ENCODE peak calls at places on chromosomes 16 and 17, in nine cellular contexts. One of them, this sample, is unnamed.

GRCh38 chr17:7184091-7184488 is 4.9 kb upstream of the ASGR1 start:
- DNase-seq in H9: no peak
- DNase-seq in progenitor cell of endocrine pancreas: no peak
- DNase-seq in GM20000: no peak
- DNase-seq in tibial artery: no peak
- DNase-seq in lung: peak; percentile 67
- DNase-seq in AG09319: no peak
- DNase-seq in AG04450: no peak
- DNase-seq in neural crest cell: no peak
- DNase-seq in this sample: no peak

GRCh38 chr17:48134912-48135480 is 27.4 kb downstream of the SNX11 start:
- DNase-seq in AG09319: no peak
- DNase-seq in H9: peak; percentile 56
- DNase-seq in lung: no peak
- DNase-seq in AG04450: no peak
- DNase-seq in neural crest cell: no peak
- DNase-seq in progenitor cell of endocrine pancreas: no peak
- DNase-seq in GM20000: peak; percentile 27
- DNase-seq in tibial artery: no peak
- DNase-seq in this sample: no peak

GRCh38 chr16:85812811-85813700 is 13.6 kb downstream of the COX4I1 start:
- DNase-seq in AG09319: no peak
- DNase-seq in neural crest cell: no peak
- DNase-seq in AG04450: no peak
- DNase-seq in H9: no peak
- DNase-seq in GM20000: no peak
- DNase-seq in tibial artery: peak; percentile 53
- DNase-seq in lung: no peak
- DNase-seq in progenitor cell of endocrine pancreas: no peak
- DNase-seq in this sample: no peak

GRCh38 chr17:18025596-18026407 is 13.2 kb downstream of the ATPAF2 start:
- DNase-seq in AG09319: no peak
- DNase-seq in AG04450: no peak
- DNase-seq in lung: no peak
- DNase-seq in H9: no peak
- DNase-seq in tibial artery: peak; percentile 17
- DNase-seq in GM20000: peak; percentile 74
- DNase-seq in neural crest cell: no peak
- DNase-seq in progenitor cell of endocrine pancreas: no peak
- DNase-seq in this sample: no peak

GRCh38 chr16:12405083-12405482 is 398.6 kb downstream of the CPPED1 start:
- DNase-seq in GM20000: peak; percentile 24
- DNase-seq in lung: no peak
- DNase-seq in tibial artery: no peak
- DNase-seq in neural crest cell: no peak
- DNase-seq in H9: no peak
- DNase-seq in AG04450: no peak
- DNase-seq in progenitor cell of endocrine pancreas: no peak
- DNase-seq in AG09319: no peak
- DNase-seq in this sample: peak; percentile 20

GRCh38 chr16:30354423-30355143 is 525 bp downstream of the CD2BP2 start:
- DNase-seq in lung: no peak
- DNase-seq in H9: no peak
- DNase-seq in GM20000: no peak
- DNase-seq in AG04450: no peak
- DNase-seq in AG09319: no peak
- DNase-seq in progenitor cell of endocrine pancreas: no peak
- DNase-seq in neural crest cell: no peak
- DNase-seq in tibial artery: peak; percentile 72
- DNase-seq in this sample: no peak

GRCh38 chr17:15649861-15650391 is 30.4 kb upstream of the FBXW10B start:
- DNase-seq in neural crest cell: no peak
- DNase-seq in progenitor cell of endocrine pancreas: no peak
- DNase-seq in tibial artery: peak; percentile 73
- DNase-seq in lung: peak; percentile 52
- DNase-seq in AG04450: no peak
- DNase-seq in AG09319: peak; percentile 23
- DNase-seq in H9: no peak
- DNase-seq in GM20000: no peak
- DNase-seq in this sample: no peak

GRCh38 chr16:2024026-2024425 is 2.7 kb upstream of the NHERF2 start:
- DNase-seq in AG04450: no peak
- DNase-seq in neural crest cell: no peak
- DNase-seq in GM20000: no peak
- DNase-seq in H9: no peak
- DNase-seq in progenitor cell of endocrine pancreas: no peak
- DNase-seq in AG09319: no peak
- DNase-seq in lung: no peak
- DNase-seq in tibial artery: no peak
- DNase-seq in this sample: no peak

GRCh38 chr16:89917773-89918452 is 749 bp upstream of the MC1R start:
- DNase-seq in AG04450: no peak
- DNase-seq in H9: peak; percentile 77
- DNase-seq in progenitor cell of endocrine pancreas: peak; percentile 23
- DNase-seq in GM20000: peak; percentile 90
- DNase-seq in AG09319: peak; percentile 51
- DNase-seq in neural crest cell: peak; percentile 53
- DNase-seq in lung: peak; percentile 74
- DNase-seq in tibial artery: peak; percentile 80
- DNase-seq in this sample: peak; percentile 90

GRCh38 chr16:84982434-84982833 is 28.9 kb downstream of the ZDHHC7 start:
- DNase-seq in GM20000: no peak
- DNase-seq in AG04450: no peak
- DNase-seq in lung: no peak
- DNase-seq in progenitor cell of endocrine pancreas: no peak
- DNase-seq in neural crest cell: no peak
- DNase-seq in H9: no peak
- DNase-seq in tibial artery: no peak
- DNase-seq in AG09319: no peak
- DNase-seq in this sample: no peak

GRCh38 chr17:12665263-12666210 is at the start of gene MYOCD:
- DNase-seq in lung: no peak
- DNase-seq in H9: peak; percentile 97
- DNase-seq in tibial artery: peak; percentile 83
- DNase-seq in neural crest cell: peak; percentile 60
- DNase-seq in GM20000: peak; percentile 45
- DNase-seq in AG09319: no peak
- DNase-seq in progenitor cell of endocrine pancreas: peak; percentile 40
- DNase-seq in AG04450: peak; percentile 18
- DNase-seq in this sample: peak; percentile 18

GRCh38 chr16:70437017-70437581 is 1.8 kb downstream of the ST3GAL2 start:
- DNase-seq in AG04450: peak; percentile 77
- DNase-seq in H9: peak; percentile 86
- DNase-seq in AG09319: peak; percentile 88
- DNase-seq in tibial artery: no peak
- DNase-seq in progenitor cell of endocrine pancreas: no peak
- DNase-seq in neural crest cell: no peak
- DNase-seq in lung: no peak
- DNase-seq in GM20000: no peak
- DNase-seq in this sample: no peak

DNA sequence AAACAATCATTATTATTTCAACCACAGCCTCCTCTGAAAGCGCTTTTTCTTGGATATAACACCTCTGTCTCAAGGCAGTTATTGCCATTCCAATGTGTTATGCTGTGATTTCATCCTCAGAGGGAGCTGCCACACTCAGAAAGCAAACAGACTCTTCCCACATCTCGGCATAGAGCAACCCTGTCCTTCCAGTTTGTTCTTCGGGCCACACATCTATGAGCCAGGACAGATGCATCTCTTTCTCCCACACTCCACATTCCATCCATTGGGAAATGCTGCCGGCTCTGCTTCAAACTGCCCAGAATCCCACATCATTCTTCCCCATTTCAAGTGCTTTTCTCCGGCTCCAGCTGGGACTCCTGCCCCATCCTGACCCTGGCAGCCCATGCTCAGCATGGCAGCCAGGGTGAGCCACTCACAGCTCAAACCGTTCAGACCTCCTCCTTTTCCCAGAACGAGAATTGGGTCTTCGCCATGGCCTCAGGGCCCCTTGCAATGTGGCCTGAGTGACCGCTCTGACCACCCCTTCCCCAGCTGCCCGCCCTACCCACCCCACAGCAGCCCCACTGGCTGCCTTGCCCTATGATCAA is 132.8 kb upstream of the SDK2 start:
- DNase-seq in GM20000: no peak
- DNase-seq in AG04450: no peak
- DNase-seq in progenitor cell of endocrine pancreas: no peak
- DNase-seq in lung: peak; percentile 38
- DNase-seq in AG09319: no peak
- DNase-seq in neural crest cell: no peak
- DNase-seq in tibial artery: no peak
- DNase-seq in H9: no peak
- DNase-seq in this sample: no peak
- TF ChIP-seq CTCF in GM20000: no peak
- TF ChIP-seq CTCF in AG04450: no peak
- TF ChIP-seq CTCF in progenitor cell of endocrine pancreas: no peak
- TF ChIP-seq CTCF in lung: no peak
- TF ChIP-seq CTCF in AG09319: no peak
- TF ChIP-seq CTCF in neural crest cell: no peak
- TF ChIP-seq CTCF in tibial artery: no peak
- TF ChIP-seq CTCF in H9: no peak
- TF ChIP-seq CTCF in this sample: no peak

GRCh38 chr17:8965394-8966168 is at the start of gene PIK3R5:
- DNase-seq in neural crest cell: peak; percentile 34
- DNase-seq in lung: peak; percentile 68
- DNase-seq in GM20000: peak; percentile 95
- DNase-seq in tibial artery: peak; percentile 72
- DNase-seq in AG09319: no peak
- DNase-seq in AG04450: no peak
- DNase-seq in H9: peak; percentile 97
- DNase-seq in progenitor cell of endocrine pancreas: peak; percentile 78
- DNase-seq in this sample: peak; percentile 90
- TF ChIP-seq CTCF in neural crest cell: peak; percentile 38
- TF ChIP-seq CTCF in lung: no peak
- TF ChIP-seq CTCF in GM20000: no peak
- TF ChIP-seq CTCF in tibial artery: no peak
- TF ChIP-seq CTCF in AG09319: no peak
- TF ChIP-seq CTCF in AG04450: no peak
- TF ChIP-seq CTCF in H9: peak; percentile 46
- TF ChIP-seq CTCF in progenitor cell of endocrine pancreas: peak; percentile 44
- TF ChIP-seq CTCF in this sample: no peak

DNA sequence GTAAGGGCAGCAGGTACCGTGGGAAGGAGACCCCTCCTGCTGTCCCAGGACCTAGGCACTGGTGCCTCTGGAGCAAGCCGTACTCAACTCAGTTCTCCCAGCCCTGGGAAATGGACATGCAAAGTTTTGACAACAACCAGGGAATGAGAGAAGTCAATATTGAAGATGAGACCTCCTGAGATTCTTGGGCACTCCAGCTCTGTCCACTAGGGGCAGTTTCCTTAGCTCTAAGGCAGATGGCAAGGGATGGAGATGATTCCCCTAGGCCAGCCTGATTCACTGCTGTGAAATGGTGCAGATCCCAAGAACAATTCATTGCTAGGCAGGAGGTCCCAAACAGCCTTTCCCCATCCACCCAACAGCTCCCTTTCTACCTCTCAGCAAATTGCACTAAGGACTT is 20.6 kb upstream of the SDR42E2 start:
- DNase-seq in H9: peak; percentile 61
- DNase-seq in neural crest cell: no peak
- DNase-seq in lung: no peak
- DNase-seq in AG04450: no peak
- DNase-seq in tibial artery: no peak
- DNase-seq in AG09319: no peak
- DNase-seq in GM20000: no peak
- DNase-seq in progenitor cell of endocrine pancreas: no peak
- DNase-seq in this sample: no peak
- TF ChIP-seq CTCF in H9: peak; percentile 78
- TF ChIP-seq CTCF in neural crest cell: peak; percentile 56
- TF ChIP-seq CTCF in lung: no peak
- TF ChIP-seq CTCF in AG04450: peak; percentile 61
- TF ChIP-seq CTCF in tibial artery: no peak
- TF ChIP-seq CTCF in AG09319: peak; percentile 27
- TF ChIP-seq CTCF in GM20000: no peak
- TF ChIP-seq CTCF in progenitor cell of endocrine pancreas: peak; percentile 50
- TF ChIP-seq CTCF in this sample: peak; percentile 53

GRCh38 chr17:77371117-77371887 is 230.5 kb downstream of the SEC14L1 start:
- DNase-seq in neural crest cell: no peak
- DNase-seq in H9: no peak
- DNase-seq in AG09319: no peak
- DNase-seq in progenitor cell of endocrine pancreas: no peak
- DNase-seq in AG04450: no peak
- DNase-seq in tibial artery: no peak
- DNase-seq in GM20000: no peak
- DNase-seq in lung: no peak
- DNase-seq in this sample: no peak

GRCh38 chr17:77374170-77374936 is 233.6 kb downstream of the SEC14L1 start:
- DNase-seq in H9: peak; percentile 96
- DNase-seq in neural crest cell: peak; percentile 73
- DNase-seq in GM20000: peak; percentile 90
- DNase-seq in AG04450: peak; percentile 74
- DNase-seq in AG09319: peak; percentile 78
- DNase-seq in progenitor cell of endocrine pancreas: peak; percentile 73
- DNase-seq in lung: peak; percentile 80
- DNase-seq in tibial artery: peak; percentile 95
- DNase-seq in this sample: peak; percentile 48

GRCh38 chr17:77371888-77372443 is 231.2 kb downstream of the SEC14L1 start:
- DNase-seq in lung: no peak
- DNase-seq in AG04450: no peak
- DNase-seq in tibial artery: peak; percentile 66
- DNase-seq in GM20000: no peak
- DNase-seq in progenitor cell of endocrine pancreas: no peak
- DNase-seq in neural crest cell: no peak
- DNase-seq in H9: no peak
- DNase-seq in AG09319: no peak
- DNase-seq in this sample: no peak

GRCh38 chr17:77373298-77374169 is 232.8 kb downstream of the SEC14L1 start:
- DNase-seq in AG04450: no peak
- DNase-seq in GM20000: peak; percentile 70
- DNase-seq in lung: peak; percentile 46
- DNase-seq in progenitor cell of endocrine pancreas: peak; percentile 26
- DNase-seq in tibial artery: peak; percentile 84
- DNase-seq in neural crest cell: no peak
- DNase-seq in H9: peak; percentile 67
- DNase-seq in AG09319: no peak
- DNase-seq in this sample: no peak

DNA sequence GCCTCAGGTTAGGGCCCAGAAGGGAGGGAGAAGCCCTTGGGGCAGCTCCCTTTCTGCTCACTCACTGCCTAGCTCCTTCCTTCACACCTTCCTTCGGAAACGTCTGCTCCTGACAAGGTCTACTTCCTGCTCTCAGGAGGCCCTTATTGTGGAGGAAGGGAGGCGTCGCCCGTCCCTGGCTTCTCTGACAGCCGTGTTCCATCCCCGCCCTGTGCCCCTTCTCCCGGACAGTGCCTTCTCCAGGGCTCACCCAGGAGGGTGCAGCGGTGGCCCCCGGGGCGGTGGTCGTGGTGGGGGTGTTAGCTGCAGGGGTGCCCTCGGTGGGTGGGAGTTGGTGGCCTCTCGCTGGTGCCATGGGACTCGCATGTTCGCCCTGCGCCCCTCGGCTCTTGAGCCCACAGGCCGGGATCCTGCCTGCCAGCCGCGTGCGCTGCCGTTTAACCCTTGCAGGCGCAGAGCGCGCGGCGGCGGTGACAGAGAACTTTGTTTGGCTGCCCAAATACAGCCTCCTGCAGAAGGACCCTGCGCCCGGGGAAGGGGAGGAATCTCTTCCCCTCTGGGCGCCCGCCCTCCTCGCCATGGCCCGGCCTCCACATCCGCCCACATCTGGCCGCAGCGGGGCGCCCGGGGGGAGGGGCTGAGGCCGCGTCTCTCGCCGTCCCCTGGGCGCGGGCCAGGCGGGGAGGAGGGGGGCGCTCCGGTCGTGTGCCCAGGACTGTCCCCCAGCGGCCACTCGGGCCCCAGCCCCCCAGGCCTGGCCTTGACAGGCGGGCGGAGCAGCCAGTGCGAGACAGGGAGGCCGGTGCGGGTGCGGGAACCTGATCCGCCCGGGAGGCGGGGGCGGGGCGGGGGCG is 231.9 kb downstream of the SEC14L1 start:
- DNase-seq in AG04450: peak; percentile 69
- DNase-seq in tibial artery: peak; percentile 94
- DNase-seq in neural crest cell: peak; percentile 79
- DNase-seq in progenitor cell of endocrine pancreas: peak; percentile 81
- DNase-seq in lung: peak; percentile 74
- DNase-seq in AG09319: peak; percentile 89
- DNase-seq in GM20000: peak; percentile 92
- DNase-seq in H9: peak; percentile 97
- DNase-seq in this sample: peak; percentile 63
- TF ChIP-seq CTCF in AG04450: no peak
- TF ChIP-seq CTCF in tibial artery: no peak
- TF ChIP-seq CTCF in neural crest cell: peak; percentile 15
- TF ChIP-seq CTCF in progenitor cell of endocrine pancreas: peak; percentile 19
- TF ChIP-seq CTCF in lung: no peak
- TF ChIP-seq CTCF in AG09319: no peak
- TF ChIP-seq CTCF in GM20000: no peak
- TF ChIP-seq CTCF in H9: no peak
- TF ChIP-seq CTCF in this sample: no peak